ENCODE peak calls at places on chromosomes 1 and 21, in ten cellular contexts. A is mucosa of descending colon, M is aorta, E is HCT116, C is spleen, P is right atrium auricular region, X is SK-N-MC, V is OCI-LY7, G is right lobe of liver, U is hepatocyte. S is an unnamed sample. For H3K36me3, the result is how much of the 10 kb centered on the place peaks cover.

GRCh38 chr1:103123321-103123720 is 15.0 kb upstream of the COL11A1 start:
- DNase-seq in A (no peak), M (no peak), E (no peak), C (no peak), P (no peak), X (no peak), V (no peak), G (no peak), U (no peak), S (no peak)

GRCh38 chr1:206589206-206589605 is 23.1 kb downstream of the EIF2D start:
- DNase-seq in A (no peak), M (no peak), E (no peak), C (no peak), P (peak), X (no peak), V (no peak), G (no peak), U (peak), S (peak)

GRCh38 chr1:230291731-230292620 is 134.2 kb downstream of the PGBD5 start:
- DNase-seq in A (no peak), M (peak), E (no peak), C (peak), P (no peak), X (no peak), V (no peak), G (no peak), U (no peak), S (no peak)

GRCh38 chr1:94270801-94271203 is 33.4 kb upstream of the ARHGAP29 start:
- DNase-seq in A (no peak), M (no peak), E (no peak), C (no peak), P (no peak), X (no peak), V (no peak), G (no peak), U (no peak), S (no peak)

GRCh38 chr1:19661721-19662228 is 2.9 kb upstream of the HTR6 start:
- DNase-seq in A (no peak), M (no peak), E (peak), C (no peak), P (no peak), X (peak), V (peak), G (no peak), U (peak), S (no peak)

GRCh38 chr1:37478451-37478871 is 4.1 kb downstream of the ZC3H12A start:
- DNase-seq in A (no peak), M (no peak), E (no peak), C (no peak), P (peak), X (no peak), V (no peak), G (no peak), U (peak), S (no peak)

GRCh38 chr1:119784127-119784781 is 15.5 kb upstream of the HMGCS2 start:
- DNase-seq in A (peak), M (peak), E (no peak), C (no peak), P (peak), X (no peak), V (no peak), G (peak), U (no peak), S (no peak)

GRCh38 chr1:119467857-119468666 is 38.9 kb upstream of the HSD3B1 start:
- DNase-seq in A (no peak), M (no peak), E (no peak), C (no peak), P (no peak), X (no peak), V (no peak), G (no peak), U (no peak), S (no peak)

GRCh38 chr1:109075531-109076490 is at the start of gene TAF13:
- DNase-seq in A (peak), M (peak), E (peak), C (peak), P (peak), X (no peak), V (peak), G (peak), U (peak), S (peak)

GRCh38 chr1:25952851-25953401 is 44.9 kb downstream of the PAFAH2 start:
- DNase-seq in A (no peak), M (no peak), E (no peak), C (no peak), P (no peak), X (no peak), V (no peak), G (no peak), U (no peak), S (no peak)

GRCh38 chr1:51264470-51264869 is 28.4 kb downstream of the RNF11 start:
- DNase-seq in A (no peak), M (no peak), E (peak), C (no peak), P (no peak), X (peak), V (no peak), G (no peak), U (peak), S (no peak)

GRCh38 chr1:39955547-39956539 is 898 bp downstream of the MFSD2A start:
- DNase-seq in A (peak), M (peak), E (peak), C (no peak), P (peak), X (no peak), V (peak), G (no peak), U (peak), S (no peak)

GRCh38 chr1:156727492-156727891 is 777 bp upstream of the METTL25B start:
- DNase-seq in A (no peak), M (no peak), E (no peak), C (no peak), P (no peak), X (no peak), V (no peak), G (no peak), U (no peak), S (no peak)

GRCh38 chr1:3550511-3551289 is 60.6 kb downstream of the MEGF6 start:
- DNase-seq in A (no peak), M (peak), E (no peak), C (no peak), P (no peak), X (no peak), V (no peak), G (no peak), U (no peak), S (no peak)

GRCh38 chr1:219788700-219789099 is 139.7 kb downstream of the SLC30A10 start:
- DNase-seq in A (no peak), M (no peak), E (no peak), C (no peak), P (no peak), X (no peak), V (no peak), G (no peak), U (no peak), S (no peak)

GRCh38 chr1:90821152-90821792 is 104.2 kb upstream of the BARHL2 start:
- DNase-seq in A (no peak), M (no peak), E (no peak), C (no peak), P (no peak), X (no peak), V (no peak), G (no peak), U (no peak), S (no peak)

GRCh38 chr1:187051618-187052232 is 223.0 kb downstream of the PLA2G4A start:
- DNase-seq in A (no peak), M (no peak), E (peak), C (no peak), P (no peak), X (peak), V (peak), G (no peak), U (peak), S (no peak)

GRCh38 chr21:34279883-34280282 is 83.9 kb upstream of the KCNE2 start:
- DNase-seq in A (no peak), M (no peak), E (no peak), C (no peak), P (no peak), X (no peak), V (no peak), G (no peak), U (no peak), S (no peak)

GRCh38 chr1:66752000-66752592 is at the start of gene DYNLT5:
- DNase-seq in A (peak), M (peak), E (no peak), C (peak), P (peak), X (no peak), V (no peak), G (peak), U (peak), S (peak)

GRCh38 chr1:7366286-7366954 is 404.7 kb upstream of the VAMP3 start:
- DNase-seq in A (no peak), M (no peak), E (no peak), C (no peak), P (no peak), X (no peak), V (no peak), G (no peak), U (no peak), S (peak)

GRCh38 chr1:85453640-85454194 is 11.2 kb downstream of the DDAH1 start:
- DNase-seq in A (no peak), M (no peak), E (no peak), C (no peak), P (no peak), X (no peak), V (no peak), G (no peak), U (no peak), S (no peak)

GRCh38 chr1:211378844-211379243 is 52.2 kb downstream of the TRAF5 start:
- DNase-seq in A (no peak), M (no peak), E (no peak), C (no peak), P (no peak), X (no peak), V (no peak), G (no peak), U (no peak), S (no peak)

DNA sequence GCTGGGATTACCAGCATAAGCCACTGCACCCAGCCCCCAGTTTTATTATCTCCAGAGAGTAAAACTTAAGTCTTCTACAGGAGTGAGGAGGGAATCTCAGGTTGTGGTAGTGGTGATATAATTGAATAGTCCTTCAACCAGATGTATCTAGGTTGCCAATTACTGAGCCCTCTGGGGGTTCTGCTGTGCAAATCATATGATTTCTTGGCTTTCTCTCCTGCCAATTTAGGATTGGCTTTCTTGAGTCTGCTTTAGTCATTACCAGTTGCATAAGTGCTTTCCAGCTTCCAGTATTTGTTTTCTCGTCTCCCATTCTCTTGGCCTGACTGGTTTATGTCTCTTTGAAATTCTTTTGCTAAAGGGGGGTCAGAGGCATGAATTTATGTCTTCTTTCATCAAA is 11.1 kb downstream of the CPT2 start:
- DNase-seq in A (no peak), M (no peak), E (no peak), C (no peak), P (no peak), X (no peak), V (no peak), G (no peak), U (no peak), S (no peak)
- H3K36me3 ChIP-seq in A (under half), M (under half), E (under half), C (half or more), P (half or more), X (half or more), V (half or more), G (under half), U (under half), S (under half)

GRCh38 chr1:52420713-52421112 is 16.3 kb downstream of the PRPF38A start:
- DNase-seq in A (no peak), M (no peak), E (no peak), C (no peak), P (no peak), X (no peak), V (no peak), G (no peak), U (no peak), S (no peak)
- H3K36me3 ChIP-seq in A (under half), M (under half), E (under half), C (under half), P (half or more), X (half or more), V (half or more), G (under half), U (under half), S (under half)

GRCh38 chr1:10339036-10339567 is 59.8 kb upstream of the PGD start:
- DNase-seq in A (no peak), M (no peak), E (no peak), C (no peak), P (no peak), X (no peak), V (no peak), G (no peak), U (no peak), S (no peak)
- H3K36me3 ChIP-seq in A (under half), M (under half), E (under half), C (under half), P (half or more), X (under half), V (under half), G (under half), U (under half), S (under half)

GRCh38 chr1:46681333-46682034 is 9.8 kb downstream of the TEX38 start:
- DNase-seq in A (no peak), M (no peak), E (no peak), C (no peak), P (no peak), X (no peak), V (no peak), G (no peak), U (no peak), S (no peak)
- H3K36me3 ChIP-seq in A (under half), M (under half), E (under half), C (half or more), P (half or more), X (half or more), V (half or more), G (under half), U (under half), S (half or more)

DNA sequence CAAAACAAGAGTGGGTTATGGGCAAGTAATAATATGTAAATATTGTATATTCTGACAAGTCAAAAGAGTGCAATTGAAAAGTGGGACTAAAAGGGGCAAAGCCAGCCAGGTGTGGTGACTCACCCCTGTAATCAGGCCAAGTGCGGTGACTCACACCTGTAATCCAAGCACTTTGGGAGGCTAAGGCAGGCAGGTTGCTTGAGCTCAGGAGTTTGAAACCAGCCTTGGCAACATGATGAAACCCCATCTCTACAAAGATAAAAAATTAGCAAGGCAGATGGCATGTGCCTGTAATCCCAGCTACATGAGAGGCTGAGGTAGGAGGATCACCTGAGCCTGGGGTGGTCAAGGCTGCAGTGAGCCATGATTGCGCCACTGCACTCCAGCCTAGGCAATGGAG is 304.0 kb downstream of the HHIPL2 start:
- DNase-seq in A (no peak), M (no peak), E (peak), C (no peak), P (no peak), X (no peak), V (no peak), G (no peak), U (no peak), S (no peak)
- H3K36me3 ChIP-seq in A (under half), M (under half), E (under half), C (under half), P (under half), X (under half), V (under half), G (under half), U (under half), S (under half)